ENCODE peak calls at places on chromosomes 5 and 9, in five cellular contexts. One of them, this sample, is unnamed.

GRCh38 chr5:134113908-134114875 is at the start of gene TCF7:
- DNase-seq in amygdala: peak
- DNase-seq in T-helper 1 cell: peak
- DNase-seq in NCI-H2029 treated with DMSO at 0.1 percent for 48 hours: no peak
- DNase-seq in activated CD8-positive, alpha-beta memory T cell treated with anti-CD3 and anti-CD28 coated beads for 1 hour: peak
- DNase-seq in this sample: peak

GRCh38 chr5:17248999-17249634 is 31.7 kb downstream of the BASP1 start:
- DNase-seq in amygdala: no peak
- DNase-seq in T-helper 1 cell: no peak
- DNase-seq in NCI-H2029 treated with DMSO at 0.1 percent for 48 hours: no peak
- DNase-seq in activated CD8-positive, alpha-beta memory T cell treated with anti-CD3 and anti-CD28 coated beads for 1 hour: no peak
- DNase-seq in this sample: peak

GRCh38 chr9:133477992-133478850 is 678 bp downstream of the SLC2A6 start:
- DNase-seq in amygdala: no peak
- DNase-seq in T-helper 1 cell: no peak
- DNase-seq in NCI-H2029 treated with DMSO at 0.1 percent for 48 hours: no peak
- DNase-seq in activated CD8-positive, alpha-beta memory T cell treated with anti-CD3 and anti-CD28 coated beads for 1 hour: no peak
- DNase-seq in this sample: peak

GRCh38 chr9:124602204-124602603 is 95.0 kb upstream of the NR5A1 start:
- DNase-seq in amygdala: no peak
- DNase-seq in T-helper 1 cell: no peak
- DNase-seq in NCI-H2029 treated with DMSO at 0.1 percent for 48 hours: peak
- DNase-seq in activated CD8-positive, alpha-beta memory T cell treated with anti-CD3 and anti-CD28 coated beads for 1 hour: no peak
- DNase-seq in this sample: peak

GRCh38 chr9:79809931-79810330 is 238.2 kb downstream of the TLE4 start:
- DNase-seq in amygdala: no peak
- DNase-seq in T-helper 1 cell: no peak
- DNase-seq in NCI-H2029 treated with DMSO at 0.1 percent for 48 hours: no peak
- DNase-seq in activated CD8-positive, alpha-beta memory T cell treated with anti-CD3 and anti-CD28 coated beads for 1 hour: no peak
- DNase-seq in this sample: peak

GRCh38 chr5:113505181-113505580 is 8.3 kb upstream of the YTHDC2 start:
- DNase-seq in amygdala: no peak
- DNase-seq in T-helper 1 cell: no peak
- DNase-seq in NCI-H2029 treated with DMSO at 0.1 percent for 48 hours: no peak
- DNase-seq in activated CD8-positive, alpha-beta memory T cell treated with anti-CD3 and anti-CD28 coated beads for 1 hour: no peak
- DNase-seq in this sample: peak

GRCh38 chr9:91949293-91949945 is 609 bp downstream of the ROR2 start:
- DNase-seq in amygdala: no peak
- DNase-seq in T-helper 1 cell: no peak
- DNase-seq in NCI-H2029 treated with DMSO at 0.1 percent for 48 hours: no peak
- DNase-seq in activated CD8-positive, alpha-beta memory T cell treated with anti-CD3 and anti-CD28 coated beads for 1 hour: no peak
- DNase-seq in this sample: no peak

GRCh38 chr5:96651948-96652753 is 10.0 kb upstream of the CAST start:
- DNase-seq in amygdala: no peak
- DNase-seq in T-helper 1 cell: no peak
- DNase-seq in NCI-H2029 treated with DMSO at 0.1 percent for 48 hours: no peak
- DNase-seq in activated CD8-positive, alpha-beta memory T cell treated with anti-CD3 and anti-CD28 coated beads for 1 hour: no peak
- DNase-seq in this sample: no peak

GRCh38 chr9:6355728-6356127 is 27.6 kb downstream of the TPD52L3 start:
- DNase-seq in amygdala: no peak
- DNase-seq in T-helper 1 cell: no peak
- DNase-seq in NCI-H2029 treated with DMSO at 0.1 percent for 48 hours: no peak
- DNase-seq in activated CD8-positive, alpha-beta memory T cell treated with anti-CD3 and anti-CD28 coated beads for 1 hour: no peak
- DNase-seq in this sample: peak